ENCODE peak calls at places on chromosomes 11 and 22, in nine cellular contexts. X is stimulated activated CD4-positive, alpha-beta T cell treated with anti-CD3 and anti-CD28 coated beads, Interleukin-1b, Interleukin-23, amount 100 ng/mL, for 24 hours; Z is midbrain; G is activated CD4-positive, alpha-beta T cell treated with anti-CD3 and anti-CD28 coated beads for 4 hours; S is cardiac muscle cell; K is kidney tubule cell; O is heart right ventricle; W is EL; M is Panc1. F is an unnamed sample.

GRCh38 chr11:133669371-133670046 is 137.2 kb upstream of the OPCML start:
- DNase-seq in Z (no peak), X (no peak), W (no peak), S (no peak), M (no peak), G (no peak), K (no peak), O (no peak), F (no peak)

GRCh38 chr11:69645801-69646492 is 5.0 kb downstream of the CCND1 start:
- DNase-seq in W (no peak), X (no peak), M (no peak), S (no peak), Z (no peak), G (no peak), O (no peak), K (peak), F (no peak)

GRCh38 chr11:111120221-111120620 is 125.3 kb upstream of the POU2AF2 start:
- DNase-seq in K (no peak), X (no peak), Z (no peak), S (no peak), M (no peak), W (no peak), G (no peak), O (peak), F (no peak)

GRCh38 chr22:26979294-26979693 is 321.9 kb downstream of the MIAT start:
- DNase-seq in O (no peak), S (peak), M (no peak), X (no peak), K (no peak), G (no peak), Z (no peak), W (no peak), F (no peak)

GRCh38 chr11:108670381-108670930 is 5.6 kb downstream of the DDX10 start:
- DNase-seq in O (no peak), S (no peak), K (no peak), G (no peak), Z (no peak), X (no peak), W (no peak), M (no peak), F (no peak)

GRCh38 chr22:45604239-45604711 is 67.4 kb upstream of the ATXN10 start:
- DNase-seq in K (peak), G (no peak), X (no peak), M (no peak), Z (no peak), S (no peak), W (peak), O (no peak), F (no peak)

GRCh38 chr11:1878134-1879031 is 13.3 kb downstream of the PRR33 start:
- DNase-seq in G (no peak), W (no peak), O (peak), M (no peak), X (no peak), S (no peak), Z (no peak), K (no peak), F (no peak)

GRCh38 chr11:76173663-76174062 is 32.6 kb downstream of the WNT11 start:
- DNase-seq in K (peak), W (no peak), Z (no peak), X (no peak), G (no peak), S (no peak), M (no peak), O (no peak), F (no peak)

GRCh38 chr11:104619751-104620150 is 278.5 kb downstream of the CASP12 start:
- DNase-seq in M (no peak), S (no peak), X (no peak), Z (no peak), W (no peak), K (peak), G (no peak), O (no peak), F (no peak)

GRCh38 chr11:34185926-34186841 is 80.8 kb downstream of the NAT10 start:
- DNase-seq in M (no peak), W (no peak), K (no peak), O (no peak), Z (no peak), X (no peak), S (no peak), G (no peak), F (no peak)

GRCh38 chr11:119605137-119605675 is 123.8 kb downstream of the NECTIN1 start:
- DNase-seq in M (no peak), X (no peak), S (no peak), K (no peak), W (no peak), O (no peak), Z (no peak), G (no peak), F (no peak)

GRCh38 chr11:33649944-33650343 is 50.7 kb downstream of the C11orf91 start:
- DNase-seq in O (no peak), W (no peak), M (no peak), S (no peak), X (no peak), Z (no peak), G (no peak), K (no peak), F (no peak)

GRCh38 chr22:20653012-20653794 is 120.7 kb upstream of the SERPIND1 start:
- DNase-seq in X (no peak), Z (no peak), W (no peak), S (no peak), O (no peak), K (no peak), G (no peak), M (no peak), F (no peak)

GRCh38 chr11:32550207-32550606 is 33.4 kb upstream of the EIF3M start:
- DNase-seq in G (no peak), Z (no peak), W (no peak), S (no peak), X (no peak), K (no peak), M (no peak), O (no peak), F (no peak)

GRCh38 chr11:79119491-79120284 is 321.1 kb downstream of the TENM4 start:
- DNase-seq in Z (peak), M (no peak), X (no peak), W (no peak), S (peak), O (no peak), G (no peak), K (no peak), F (no peak)

GRCh38 chr22:17743661-17744411 is 30.4 kb downstream of the BID start:
- DNase-seq in K (no peak), W (no peak), X (no peak), S (no peak), M (no peak), G (no peak), Z (no peak), O (no peak), F (no peak)

GRCh38 chr11:128709402-128709801 is 15.5 kb downstream of the FLI1 start:
- DNase-seq in G (no peak), K (peak), X (no peak), S (no peak), W (peak), M (no peak), Z (no peak), O (no peak), F (no peak)

GRCh38 chr22:24731786-24732185 is 42.7 kb downstream of the PIWIL3 start:
- DNase-seq in X (no peak), G (no peak), W (no peak), O (no peak), M (no peak), Z (no peak), S (no peak), K (no peak), F (no peak)

GRCh38 chr11:134199531-134199930 is 24.2 kb downstream of the NCAPD3 start:
- DNase-seq in S (no peak), O (no peak), Z (no peak), G (no peak), M (no peak), K (no peak), W (no peak), X (no peak), F (no peak)

GRCh38 chr11:60165538-60165937 is 17.3 kb downstream of the MS4A6A start:
- DNase-seq in K (no peak), O (no peak), W (no peak), S (no peak), Z (no peak), X (no peak), G (no peak), M (no peak), F (no peak)

GRCh38 chr22:23074451-23074850 is 4.1 kb downstream of the GNAZ start:
- DNase-seq in W (no peak), S (no peak), K (no peak), O (peak), G (no peak), M (no peak), X (no peak), Z (no peak), F (no peak)

GRCh38 chr22:28909375-28909774 is 26.0 kb downstream of the ZNRF3 start:
- DNase-seq in O (no peak), S (no peak), G (peak), Z (no peak), M (no peak), K (no peak), W (no peak), X (peak), F (no peak)

GRCh38 chr11:86969258-86969657 is 14.1 kb upstream of the FZD4 start:
- DNase-seq in S (no peak), X (no peak), K (no peak), Z (no peak), M (no peak), W (no peak), G (no peak), O (no peak), F (no peak)

GRCh38 chr11:116641561-116642045 is 131.2 kb downstream of the BUD13 start:
- DNase-seq in G (no peak), S (peak), Z (no peak), X (no peak), W (peak), M (peak), K (peak), O (peak), F (no peak)

GRCh38 chr11:40722179-40722795 is 737.2 kb downstream of the LRRC4C start:
- DNase-seq in S (peak), K (peak), X (no peak), M (peak), G (no peak), Z (no peak), W (no peak), O (no peak), F (no peak)

GRCh38 chr11:130163346-130164220 is 4.0 kb downstream of the ST14 start:
- DNase-seq in Z (no peak), K (peak), M (no peak), W (no peak), X (no peak), S (no peak), O (no peak), G (no peak), F (no peak)

GRCh38 chr22:37154925-37155712 is 5.4 kb upstream of the IL2RB start:
- DNase-seq in G (no peak), X (no peak), K (peak), M (no peak), Z (no peak), W (peak), S (no peak), O (no peak), F (no peak)

GRCh38 chr22:39142088-39142667 is 10.3 kb downstream of the CBX7 start:
- DNase-seq in W (no peak), Z (no peak), G (no peak), S (no peak), M (no peak), K (no peak), O (no peak), X (no peak), F (no peak)

F was measured in memory B cell.